ENCODE peak calls at places on chromosomes 2 and 18, in seven cellular contexts. F, S, R, L, E, Y and W are unnamed samples.

GRCh38 chr2:64391459-64391858 is 62.5 kb upstream of the LGALSL start:
- DNase-seq in F (no peak), S (peak), R (peak), L (no peak), E (no peak), Y (no peak), W (no peak)

GRCh38 chr2:37641582-37642111 is 29.8 kb downstream of the CDC42EP3 start:
- DNase-seq in F (peak), S (peak), R (no peak), L (no peak), E (no peak), Y (no peak), W (no peak)

GRCh38 chr18:75809392-75809791 is 381.9 kb upstream of the SMIM21 start:
- DNase-seq in F (no peak), S (no peak), R (no peak), L (no peak), E (no peak), Y (no peak), W (no peak)

GRCh38 chr2:237682901-237683670 is 55.7 kb downstream of the LRRFIP1 start:
- DNase-seq in F (no peak), S (no peak), R (no peak), L (peak), E (no peak), Y (no peak), W (peak)

GRCh38 chr2:84969511-84970265 is 1.3 kb upstream of the KCMF1 start:
- DNase-seq in F (no peak), S (peak), R (peak), L (no peak), E (peak), Y (no peak), W (no peak)

GRCh38 chr2:177161741-177162440 is 50.7 kb upstream of the HNRNPA3 start:
- DNase-seq in F (no peak), S (peak), R (no peak), L (peak), E (peak), Y (no peak), W (peak)

GRCh38 chr2:232884001-232884421 is 13.9 kb downstream of the SNORC start:
- DNase-seq in F (no peak), S (no peak), R (no peak), L (no peak), E (no peak), Y (no peak), W (no peak)

GRCh38 chr2:46803911-46804670 is 111.5 kb downstream of the MCFD2 start:
- DNase-seq in F (peak), S (peak), R (no peak), L (peak), E (peak), Y (peak), W (no peak)

GRCh38 chr2:31428001-31428418 is 13.5 kb upstream of the XDH start:
- DNase-seq in F (no peak), S (peak), R (peak), L (no peak), E (peak), Y (no peak), W (no peak)

GRCh38 chr2:240649331-240649730 is 24.1 kb downstream of the GPR35 start:
- DNase-seq in F (no peak), S (no peak), R (no peak), L (no peak), E (no peak), Y (no peak), W (no peak)

GRCh38 chr2:65413106-65413505 is 19.3 kb downstream of the SPRED2 start:
- DNase-seq in F (no peak), S (no peak), R (no peak), L (no peak), E (no peak), Y (no peak), W (no peak)

GRCh38 chr2:152566034-152566727 is 151.1 kb downstream of the PRPF40A start:
- DNase-seq in F (no peak), S (no peak), R (no peak), L (no peak), E (no peak), Y (no peak), W (no peak)

GRCh38 chr2:235194836-235195235 is 243.0 kb downstream of the SH3BP4 start:
- DNase-seq in F (no peak), S (no peak), R (no peak), L (no peak), E (no peak), Y (no peak), W (no peak)

GRCh38 chr2:239600194-239600593 is 199.4 kb upstream of the HDAC4 start:
- DNase-seq in F (no peak), S (no peak), R (no peak), L (no peak), E (no peak), Y (no peak), W (no peak)

GRCh38 chr18:69250305-69251151 is 150.2 kb upstream of the DOK6 start:
- DNase-seq in F (peak), S (peak), R (no peak), L (no peak), E (peak), Y (no peak), W (no peak)

GRCh38 chr2:60414731-60415130 is 138.7 kb downstream of the BCL11A start:
- DNase-seq in F (peak), S (peak), R (no peak), L (no peak), E (peak), Y (no peak), W (no peak)

GRCh38 chr2:8571792-8572499 is 109.9 kb upstream of the ID2 start:
- DNase-seq in F (no peak), S (no peak), R (no peak), L (no peak), E (no peak), Y (no peak), W (peak)

GRCh38 chr2:232588680-232589585 is 38.4 kb downstream of the EIF4E2 start:
- DNase-seq in F (peak), S (peak), R (no peak), L (peak), E (peak), Y (no peak), W (no peak)

GRCh38 chr2:236241181-236242056 is 22.8 kb downstream of the ASB18 start:
- DNase-seq in F (no peak), S (no peak), R (no peak), L (no peak), E (no peak), Y (no peak), W (no peak)

GRCh38 chr2:240961878-240962277 is 36.5 kb upstream of the SNED1 start:
- DNase-seq in F (no peak), S (no peak), R (no peak), L (peak), E (no peak), Y (no peak), W (no peak)

GRCh38 chr2:72415256-72415655 is 267.6 kb upstream of the CYP26B1 start:
- DNase-seq in F (peak), S (peak), R (no peak), L (no peak), E (peak), Y (no peak), W (no peak)

GRCh38 chr2:214130115-214130514 is 280.7 kb upstream of the VWC2L start:
- DNase-seq in F (no peak), S (no peak), R (no peak), L (no peak), E (no peak), Y (no peak), W (no peak)

GRCh38 chr2:68235090-68235489 is 17.2 kb downstream of the PPP3R1 start:
- DNase-seq in F (no peak), S (no peak), R (no peak), L (no peak), E (no peak), Y (no peak), W (no peak)

GRCh38 chr2:15246870-15247269 is 314.3 kb downstream of the NBAS start:
- DNase-seq in F (no peak), S (no peak), R (no peak), L (no peak), E (no peak), Y (no peak), W (no peak)

GRCh38 chr18:49911414-49911813 is 98.1 kb upstream of the ACAA2 start:
- DNase-seq in F (no peak), S (no peak), R (peak), L (no peak), E (peak), Y (no peak), W (no peak)

GRCh38 chr2:12702661-12703121 is 14.0 kb upstream of the TRIB2 start:
- DNase-seq in F (no peak), S (peak), R (peak), L (no peak), E (peak), Y (no peak), W (no peak)

GRCh38 chr2:73203055-73203681 is 794 bp downstream of the NOTO start:
- DNase-seq in F (no peak), S (no peak), R (peak), L (no peak), E (peak), Y (no peak), W (no peak)

GRCh38 chr2:237297421-237298155 is 116.4 kb downstream of the COL6A3 start:
- DNase-seq in F (no peak), S (peak), R (no peak), L (no peak), E (peak), Y (no peak), W (no peak)

GRCh38 chr2:18829331-18829902 is 240.0 kb upstream of the NT5C1B start:
- DNase-seq in F (no peak), S (peak), R (peak), L (no peak), E (peak), Y (no peak), W (no peak)

GRCh38 chr2:120670771-120671480 is 64.7 kb upstream of the GLI2 start:
- DNase-seq in F (no peak), S (no peak), R (no peak), L (no peak), E (no peak), Y (no peak), W (no peak)

GRCh38 chr2:147567131-147567530 is 277.7 kb upstream of the ACVR2A start:
- DNase-seq in F (no peak), S (peak), R (no peak), L (no peak), E (no peak), Y (no peak), W (no peak)

GRCh38 chr2:163347982-163348842 is 387.6 kb downstream of the FIGN start:
- DNase-seq in F (peak), S (no peak), R (peak), L (peak), E (peak), Y (peak), W (peak)

GRCh38 chr2:2708575-2708974 is 377.5 kb upstream of the MYT1L start:
- DNase-seq in F (no peak), S (no peak), R (no peak), L (peak), E (no peak), Y (no peak), W (no peak)

GRCh38 chr2:69081001-69081400 is 68.0 kb downstream of the ANTXR1 start:
- DNase-seq in F (no peak), S (no peak), R (no peak), L (no peak), E (no peak), Y (no peak), W (no peak)

GRCh38 chr2:182530636-182531035 is 103.8 kb upstream of the PDE1A start:
- DNase-seq in F (no peak), S (no peak), R (no peak), L (no peak), E (no peak), Y (no peak), W (no peak)

GRCh38 chr2:39875914-39876267 is 96.8 kb upstream of the THUMPD2 start:
- DNase-seq in F (no peak), S (peak), R (no peak), L (no peak), E (no peak), Y (no peak), W (no peak)

GRCh38 chr18:12393510-12393909 is 14.2 kb upstream of the PRELID3A start:
- DNase-seq in F (no peak), S (no peak), R (no peak), L (no peak), E (no peak), Y (no peak), W (no peak)
- H3K4me3 ChIP-seq in F (no peak), S (no peak), R (no peak), L (no peak), E (no peak), Y (no peak), W (no peak)

DNA sequence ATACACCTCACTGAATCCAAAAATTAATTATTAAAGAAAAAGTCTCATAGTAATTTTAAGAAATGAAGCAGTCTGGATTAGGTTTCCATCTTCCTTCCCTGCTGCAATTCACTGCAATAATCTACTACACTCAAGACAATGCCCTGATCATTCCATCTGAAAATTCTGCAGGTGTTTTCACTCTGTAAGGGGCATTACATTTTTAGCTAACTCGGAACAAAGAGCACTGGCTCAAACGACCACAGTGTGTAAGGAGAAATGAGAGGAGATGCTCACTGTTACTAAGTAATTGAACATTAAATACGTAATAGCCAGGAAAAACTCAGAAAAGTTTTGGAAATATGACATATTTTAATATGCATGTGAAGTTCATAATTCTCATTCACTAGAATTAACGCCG is 1.3 kb downstream of the B4GALT6 start:
- DNase-seq in F (no peak), S (no peak), R (no peak), L (no peak), E (no peak), Y (no peak), W (no peak)
- H3K4me3 ChIP-seq in F (no peak), S (no peak), R (no peak), L (peak), E (no peak), Y (no peak), W (no peak)

GRCh38 chr2:48313036-48313877 is 216.7 kb upstream of the STON1 start:
- DNase-seq in F (no peak), S (no peak), R (no peak), L (no peak), E (no peak), Y (no peak), W (no peak)
- H3K4me3 ChIP-seq in F (no peak), S (peak), R (no peak), L (peak), E (peak), Y (peak), W (peak)

GRCh38 chr18:33755918-33756590 is 178.0 kb downstream of the ASXL3 start:
- DNase-seq in F (peak), S (peak), R (peak), L (no peak), E (peak), Y (no peak), W (no peak)
- H3K4me3 ChIP-seq in F (no peak), S (peak), R (no peak), L (no peak), E (no peak), Y (no peak), W (no peak)

GRCh38 chr2:26173596-26174482 is 951 bp downstream of the GAREM2 start:
- DNase-seq in F (no peak), S (no peak), R (no peak), L (peak), E (no peak), Y (no peak), W (no peak)

GRCh38 chr2:26172866-26173595 is at the start of gene GAREM2:
- DNase-seq in F (no peak), S (peak), R (no peak), L (peak), E (no peak), Y (no peak), W (no peak)

GRCh38 chr2:26174691-26175181 is 1.8 kb downstream of the GAREM2 start:
- DNase-seq in F (no peak), S (no peak), R (no peak), L (peak), E (no peak), Y (no peak), W (peak)

GRCh38 chr2:26170795-26171194 is 2.1 kb upstream of the GAREM2 start:
- DNase-seq in F (no peak), S (no peak), R (no peak), L (peak), E (no peak), Y (no peak), W (no peak)

GRCh38 chr2:26172189-26172865 is 561 bp upstream of the GAREM2 start:
- DNase-seq in F (no peak), S (no peak), R (peak), L (peak), E (no peak), Y (no peak), W (no peak)
- H3K4me3 ChIP-seq in F (no peak), S (peak), R (no peak), L (peak), E (peak), Y (peak), W (peak)